ENCODE peak calls at places on chromosomes 4 and X, in ten cellular contexts. A, G, Y, E, O, N, H, Z, L and V are unnamed samples.

GRCh38 chrX:101079223-101079622 is 544 bp downstream of the TMEM35A start:
- DNase-seq in A (no peak), G (no peak), Y (no peak), E (no peak), O (no peak), N (no peak), H (no peak), Z (no peak), L (no peak), V (no peak)

GRCh38 chr4:142354041-142354440 is 492.1 kb downstream of the INPP4B start:
- DNase-seq in A (no peak), G (no peak), Y (no peak), E (no peak), O (no peak), N (no peak), H (no peak), Z (no peak), L (no peak), V (no peak)

GRCh38 chr4:74118600-74119351 is 19.8 kb upstream of the CXCL2 start:
- DNase-seq in A (no peak), G (no peak), Y (no peak), E (no peak), O (no peak), N (no peak), H (no peak), Z (no peak), L (no peak), V (no peak)

GRCh38 chr4:152668338-152668964 is 11.3 kb downstream of the TMEM154 start:
- DNase-seq in A (no peak), G (no peak), Y (no peak), E (no peak), O (no peak), N (no peak), H (no peak), Z (no peak), L (no peak), V (no peak)

GRCh38 chr4:41530741-41531140 is 7.2 kb upstream of the LIMCH1 start:
- DNase-seq in A (no peak), G (no peak), Y (no peak), E (no peak), O (no peak), N (no peak), H (no peak), Z (no peak), L (no peak), V (no peak)

GRCh38 chrX:147763131-147763530 is 148.6 kb upstream of the FMR1 start:
- DNase-seq in A (no peak), G (no peak), Y (no peak), E (no peak), O (no peak), N (no peak), H (no peak), Z (no peak), L (no peak), V (no peak)

GRCh38 chrX:105260291-105261043 is 40.0 kb upstream of the TEX13A start:
- DNase-seq in A (no peak), G (no peak), Y (no peak), E (no peak), O (no peak), N (no peak), H (no peak), Z (no peak), L (no peak), V (no peak)

GRCh38 chrX:43176686-43177085 is 398.7 kb upstream of the PPP1R2C start:
- DNase-seq in A (no peak), G (no peak), Y (no peak), E (no peak), O (no peak), N (no peak), H (peak), Z (no peak), L (no peak), V (no peak)

GRCh38 chr4:158671915-158672806 is at the start of gene ETFDH:
- DNase-seq in A (peak), G (peak), Y (peak), E (peak), O (peak), N (peak), H (peak), Z (peak), L (peak), V (peak)

GRCh38 chr4:14091966-14092365 is 464.4 kb upstream of the BOD1L1 start:
- DNase-seq in A (no peak), G (no peak), Y (no peak), E (no peak), O (peak), N (no peak), H (no peak), Z (no peak), L (no peak), V (no peak)

GRCh38 chr4:78059524-78059889 is 2.4 kb downstream of the FRAS1 start:
- DNase-seq in A (peak), G (peak), Y (no peak), E (no peak), O (peak), N (no peak), H (peak), Z (no peak), L (no peak), V (peak)

GRCh38 chr4:166527500-166527899 is 654.5 kb downstream of the TLL1 start:
- DNase-seq in A (no peak), G (no peak), Y (no peak), E (no peak), O (peak), N (no peak), H (no peak), Z (peak), L (no peak), V (no peak)